ENCODE peak calls at places on chromosomes 12 and 14, in ten cellular contexts. D is fibroblast of the aortic adventitia, C is fibroblast of villous mesenchyme, N is lower lobe of right lung, I is cardiac muscle cell, X is AG04450, M is choroid plexus epithelial cell, S is ovary, E is BJ, B is foreskin fibroblast. P is an unnamed sample.

GRCh38 chr14:74019743-74020142 is 594 bp downstream of the BBOF1 start:
- DNase-seq in M (peak), E (peak), B (peak), S (no peak), C (peak), X (peak), I (peak), D (peak), N (no peak), P (peak)

GRCh38 chr12:24361860-24362581 is 412.6 kb upstream of the SOX5 start:
- DNase-seq in B (no peak), S (no peak), D (no peak), N (no peak), X (no peak), E (no peak), C (no peak), I (no peak), M (no peak), P (no peak)

GRCh38 chr14:22721213-22721612 is 45.3 kb upstream of the OXA1L start:
- DNase-seq in E (no peak), C (no peak), N (no peak), D (no peak), I (no peak), B (no peak), S (no peak), M (no peak), X (no peak), P (no peak)

GRCh38 chr14:78010688-78011087 is 159.5 kb upstream of the NRXN3 start:
- DNase-seq in B (peak), E (no peak), D (peak), C (no peak), M (peak), N (no peak), S (no peak), X (no peak), I (no peak), P (peak)

GRCh38 chr14:99282261-99283050 is 10.5 kb upstream of the BCL11B start:
- DNase-seq in E (no peak), C (no peak), M (no peak), D (no peak), S (no peak), I (no peak), N (no peak), B (no peak), X (no peak), P (no peak)

GRCh38 chr12:124651508-124652273 is 84.3 kb upstream of the NCOR2 start:
- DNase-seq in S (peak), E (no peak), M (no peak), C (peak), N (no peak), I (no peak), X (no peak), D (no peak), B (peak), P (no peak)

GRCh38 chr12:105538880-105539279 is 208.4 kb downstream of the C12orf75 start:
- DNase-seq in S (no peak), X (peak), B (no peak), E (peak), I (no peak), N (no peak), M (no peak), C (peak), D (peak), P (peak)

GRCh38 chr12:18849761-18850160 is 111.8 kb downstream of the CAPZA3 start:
- DNase-seq in N (no peak), D (peak), X (no peak), E (no peak), I (no peak), S (no peak), B (no peak), C (no peak), M (no peak), P (no peak)

GRCh38 chr14:105859717-105860614 is 333.6 kb downstream of the TMEM121 start:
- DNase-seq in S (peak), B (no peak), I (no peak), E (no peak), M (no peak), X (no peak), D (no peak), N (peak), C (no peak), P (no peak)

GRCh38 chr12:33588082-33588712 is 148.6 kb upstream of the SYT10 start:
- DNase-seq in N (no peak), I (no peak), M (peak), B (no peak), D (peak), X (no peak), E (no peak), S (no peak), C (peak), P (peak)

GRCh38 chr14:44040561-44040960 is 466.5 kb downstream of the FSCB start:
- DNase-seq in X (no peak), D (no peak), C (no peak), M (no peak), I (no peak), E (no peak), S (no peak), N (no peak), B (no peak), P (no peak)

GRCh38 chr12:88291498-88292131 is 149.5 kb downstream of the TMTC3 start:
- DNase-seq in I (no peak), N (no peak), S (no peak), C (no peak), X (no peak), B (no peak), D (peak), E (no peak), M (peak), P (no peak)

GRCh38 chr14:77607741-77608302 is 8.6 kb downstream of the SPTLC2 start:
- DNase-seq in S (no peak), D (no peak), X (no peak), I (no peak), N (no peak), M (no peak), E (no peak), B (no peak), C (no peak), P (no peak)

GRCh38 chr12:31018106-31018890 is 55.4 kb upstream of the DDX11 start:
- DNase-seq in I (no peak), M (no peak), X (no peak), N (no peak), E (no peak), S (no peak), C (no peak), B (no peak), D (no peak), P (no peak)

GRCh38 chr12:87652026-87652425 is 377.2 kb downstream of the C12orf50 start:
- DNase-seq in D (no peak), N (no peak), I (no peak), E (no peak), S (no peak), B (no peak), C (no peak), X (no peak), M (no peak), P (no peak)

GRCh38 chr12:77224346-77224745 is 159.0 kb upstream of the E2F7 start:
- DNase-seq in S (no peak), M (no peak), B (no peak), E (no peak), X (no peak), D (no peak), C (no peak), N (no peak), I (no peak), P (no peak)

GRCh38 chr14:75981426-75981825 is 369 bp downstream of the TGFB3 start:
- DNase-seq in N (no peak), I (peak), E (no peak), C (no peak), B (no peak), D (no peak), X (no peak), M (peak), S (no peak), P (no peak)

GRCh38 chr14:34035177-34035933 is 84.5 kb upstream of the EGLN3 start:
- DNase-seq in X (no peak), C (no peak), B (no peak), D (no peak), I (no peak), S (peak), E (no peak), N (no peak), M (no peak), P (no peak)

GRCh38 chr14:34035934-34036250 is 85.0 kb upstream of the EGLN3 start:
- DNase-seq in B (no peak), E (no peak), X (no peak), N (no peak), I (no peak), C (no peak), M (no peak), D (no peak), S (no peak), P (no peak)

GRCh38 chr14:34038358-34039057 is 87.6 kb upstream of the EGLN3 start:
- DNase-seq in M (no peak), C (no peak), S (no peak), B (no peak), E (no peak), I (no peak), D (no peak), X (no peak), N (no peak), P (no peak)

GRCh38 chr14:34034447-34035176 is 83.7 kb upstream of the EGLN3 start:
- DNase-seq in M (no peak), B (no peak), E (no peak), D (no peak), X (no peak), I (no peak), C (no peak), S (no peak), N (no peak), P (no peak)

GRCh38 chr14:34036319-34036761 is 85.5 kb upstream of the EGLN3 start:
- DNase-seq in S (no peak), D (peak), E (no peak), C (peak), N (no peak), I (no peak), M (no peak), B (no peak), X (no peak), P (peak)
- H3K4me3 ChIP-seq in S (no peak), D (no peak), E (no peak), C (no peak), N (no peak), I (no peak), M (no peak), B (no peak), X (no peak), P (no peak)

GRCh38 chr12:114636723-114637480 is 47.1 kb downstream of the TBX3 start:
- DNase-seq in B (peak), C (peak), I (peak), M (peak), E (no peak), D (peak), X (no peak), S (no peak), N (no peak), P (peak)
- TF ChIP-seq CTCF in B (peak), C (peak), I (peak), M (peak), E (peak), D (peak), X (peak), S (no peak), N (no peak), P (peak)

DNA sequence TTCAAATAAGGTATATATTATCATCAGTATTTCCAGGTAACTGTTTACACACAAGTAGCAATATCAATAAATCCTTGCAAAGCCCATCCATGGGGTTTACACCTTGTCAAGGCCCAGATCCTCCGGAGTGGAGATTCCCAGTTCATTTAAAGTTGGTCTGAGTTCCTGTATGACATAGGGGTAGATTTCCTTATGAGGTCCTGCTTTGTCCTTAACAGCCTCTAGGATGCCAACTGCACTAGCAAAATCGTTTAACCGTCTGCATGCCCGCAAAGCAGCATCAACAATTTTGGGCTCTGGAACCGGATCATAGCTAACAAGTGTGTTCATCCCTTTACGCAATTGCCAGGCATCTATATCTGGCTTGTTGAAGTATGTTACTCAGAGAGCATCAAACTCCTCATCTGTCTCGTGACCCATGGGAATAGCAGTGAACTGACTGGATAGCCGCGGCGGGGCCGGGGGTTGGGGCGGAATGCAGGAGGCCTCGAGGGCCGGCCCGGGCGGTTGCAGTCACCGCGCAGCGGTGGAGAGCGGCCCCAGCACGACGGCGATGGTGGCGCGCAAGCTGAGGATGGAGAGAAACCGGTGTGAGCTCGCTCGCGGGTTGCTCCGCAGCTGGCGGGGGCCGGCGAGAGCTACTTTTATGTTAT is 30.6 kb upstream of the FBXO34 start:
- DNase-seq in I (no peak), E (no peak), B (peak), D (peak), N (no peak), X (peak), C (peak), S (no peak), M (peak), P (peak)
- H3K4me3 ChIP-seq in I (no peak), E (no peak), B (no peak), D (no peak), N (no peak), X (no peak), C (no peak), S (no peak), M (peak), P (no peak)

DNA sequence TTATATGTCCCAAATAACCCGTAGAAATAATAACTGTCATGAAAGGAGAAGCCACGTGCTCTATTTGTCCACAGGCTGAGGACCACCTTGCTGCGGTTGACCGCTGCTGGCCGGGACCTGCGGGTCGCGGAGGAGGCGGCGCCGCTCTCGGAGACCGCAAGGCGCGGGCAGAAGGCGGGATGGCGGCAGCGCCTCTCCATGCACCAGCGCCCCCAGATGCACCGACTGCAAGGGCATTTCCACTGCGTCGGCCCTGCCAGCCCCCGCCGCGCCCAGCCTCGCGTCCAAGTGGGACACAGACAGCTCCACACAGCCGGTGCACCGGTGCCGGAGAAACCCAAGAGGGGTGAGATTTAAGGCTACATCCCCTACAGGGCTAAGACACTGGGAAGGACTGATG is 21.0 kb downstream of the RPGRIP1 start:
- DNase-seq in M (peak), C (no peak), N (peak), E (no peak), D (no peak), S (no peak), B (no peak), I (peak), X (no peak), P (no peak)
- TF ChIP-seq CTCF in M (no peak), C (no peak), N (no peak), E (no peak), D (no peak), S (no peak), B (no peak), I (no peak), X (no peak), P (no peak)

GRCh38 chr12:12511895-12512674 is 50.6 kb downstream of the DUSP16 start:
- DNase-seq in E (no peak), M (no peak), X (no peak), I (no peak), D (no peak), S (no peak), B (no peak), N (no peak), C (no peak), P (no peak)
- H3K4me3 ChIP-seq in E (no peak), M (no peak), X (no peak), I (no peak), D (no peak), S (no peak), B (no peak), N (no peak), C (no peak), P (no peak)

DNA sequence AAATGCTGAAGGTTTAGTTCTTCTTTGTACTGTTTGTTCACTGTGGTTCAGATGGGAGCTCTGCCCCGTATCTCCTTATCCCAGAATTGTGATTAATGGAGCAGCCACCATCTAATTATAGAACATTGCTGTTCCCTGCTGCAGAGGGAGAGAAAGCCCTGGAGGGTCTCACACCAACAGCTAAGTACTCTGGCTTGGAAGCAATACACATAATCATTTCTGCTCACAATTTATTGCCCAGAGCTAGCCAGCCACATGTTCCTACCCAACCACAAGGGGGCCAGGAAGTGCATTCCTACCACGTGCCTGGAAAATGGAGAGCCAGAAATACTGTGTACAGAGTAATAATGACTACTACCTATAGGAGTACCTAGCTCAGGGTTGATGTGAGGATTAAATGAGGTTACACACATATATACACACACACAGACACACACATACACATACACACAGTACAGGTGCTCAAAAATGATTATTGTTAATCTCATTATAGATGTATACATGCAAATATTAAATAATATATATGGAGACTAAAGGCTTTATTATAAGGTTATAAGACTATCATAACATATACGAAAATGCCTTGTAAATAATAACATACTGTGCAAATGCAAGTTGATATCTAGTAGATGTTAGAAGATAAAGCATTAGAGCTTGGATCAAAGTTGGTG is 22.3 kb downstream of the MSRB3 start:
- DNase-seq in D (peak), X (no peak), N (no peak), E (no peak), C (no peak), I (peak), B (peak), S (no peak), M (peak), P (peak)
- TF ChIP-seq CTCF in D (peak), X (peak), N (peak), E (peak), C (peak), I (peak), B (peak), S (no peak), M (peak), P (peak)

GRCh38 chr14:21267431-21267845 is 1.8 kb downstream of the HNRNPC start:
- DNase-seq in E (no peak), S (no peak), N (no peak), M (no peak), B (no peak), I (no peak), D (no peak), X (no peak), C (peak), P (no peak)
- H3K4me3 ChIP-seq in E (peak), S (peak), N (peak), M (peak), B (peak), I (peak), D (peak), X (peak), C (peak), P (peak)

DNA sequence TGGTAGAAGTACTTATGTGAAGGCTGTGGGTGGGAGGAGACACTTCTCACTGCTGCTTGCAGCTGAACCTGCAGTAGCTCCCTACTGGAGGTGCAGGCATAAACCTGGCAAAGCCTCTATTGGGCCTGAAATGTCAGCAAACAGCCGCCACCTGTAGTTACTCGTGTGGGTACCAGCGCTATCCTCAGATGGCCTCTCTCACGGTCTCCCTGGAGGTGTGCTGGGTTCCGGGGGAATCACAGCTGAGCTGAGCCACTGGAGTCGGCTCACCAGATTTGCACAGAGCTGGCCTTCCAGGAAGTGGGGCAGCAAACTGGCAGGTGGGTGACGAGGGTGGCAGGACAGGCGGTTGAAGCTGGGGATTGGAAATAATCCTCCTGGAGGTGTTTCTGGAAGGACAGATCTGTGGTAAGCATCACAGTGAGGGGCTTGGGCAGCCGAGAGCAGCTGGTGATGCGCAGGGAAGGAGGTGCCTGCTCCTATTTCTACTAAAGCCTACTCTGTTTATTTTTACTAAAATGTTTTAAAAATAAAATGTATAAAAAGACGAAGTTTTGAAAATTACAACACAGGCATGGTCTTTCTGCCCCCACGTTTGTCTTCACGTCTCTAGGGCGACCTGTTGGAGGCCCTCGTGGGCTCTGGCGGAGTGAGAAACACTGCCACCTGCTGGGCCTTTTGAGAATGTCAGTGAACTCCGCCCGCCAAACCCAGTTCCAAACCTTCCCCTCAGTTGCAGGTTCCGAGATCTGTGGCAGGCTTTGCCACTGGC is 67.8 kb upstream of the PLEKHG3 start:
- DNase-seq in E (no peak), X (no peak), N (peak), B (peak), D (peak), I (peak), M (peak), S (peak), C (peak), P (peak)
- TF ChIP-seq CTCF in E (peak), X (peak), N (peak), B (peak), D (peak), I (peak), M (peak), S (peak), C (peak), P (peak)

P was measured in fibroblast of pulmonary artery.